ENCODE peak calls at places on chromosomes 4 and X, in nine cellular contexts. Z, Q, X, O, W, C, B, H and K are unnamed samples.
A peak's percentile ranks its signal among the peaks of the same experiment; 100 is the strongest.

GRCh38 chr4:155005395-155006087 is 202.9 kb upstream of the NPY2R start:
- DNase-seq in Z (no peak), Q (no peak), X (no peak), O (no peak), W (peak; percentile 48), C (no peak), B (peak; percentile 36), H (no peak), K (no peak)

GRCh38 chrX:119693032-119693995 is at the start of gene SEPTIN6:
- DNase-seq in Z (peak; percentile 72), Q (no peak), X (peak; percentile 59), O (peak; percentile 66), W (peak; percentile 65), C (peak; percentile 65), B (peak; percentile 52), H (peak; percentile 87), K (peak; percentile 91)

GRCh38 chrX:132858018-132858417 is 100.4 kb downstream of the HS6ST2 start:
- DNase-seq in Z (no peak), Q (no peak), X (no peak), O (no peak), W (no peak), C (no peak), B (no peak), H (no peak), K (peak; percentile 80)

GRCh38 chr4:36439556-36439955 is 158.1 kb downstream of the DTHD1 start:
- DNase-seq in Z (no peak), Q (no peak), X (no peak), O (peak; percentile 32), W (no peak), C (no peak), B (no peak), H (peak; percentile 58), K (no peak)

GRCh38 chr4:94412019-94413017 is 39.4 kb upstream of the PDLIM5 start:
- DNase-seq in Z (no peak), Q (no peak), X (peak; percentile 73), O (no peak), W (peak; percentile 71), C (peak; percentile 64), B (peak; percentile 79), H (no peak), K (peak; percentile 69)

GRCh38 chrX:40953369-40953768 is 131.9 kb upstream of the USP9X start:
- DNase-seq in Z (no peak), Q (no peak), X (no peak), O (no peak), W (no peak), C (no peak), B (no peak), H (no peak), K (no peak)

GRCh38 chrX:18424482-18425198 is 768 bp upstream of the CDKL5 start:
- DNase-seq in Z (peak; percentile 67), Q (no peak), X (no peak), O (no peak), W (peak; percentile 48), C (peak; percentile 20), B (peak; percentile 70), H (no peak), K (peak; percentile 63)

GRCh38 chr4:85114526-85114925 is 148.0 kb upstream of the WDFY3 start:
- DNase-seq in Z (no peak), Q (no peak), X (no peak), O (no peak), W (no peak), C (peak; percentile 25), B (no peak), H (no peak), K (no peak)

GRCh38 chr4:75715105-75715799 is 9.1 kb upstream of the USO1 start:
- DNase-seq in Z (no peak), Q (no peak), X (no peak), O (no peak), W (peak; percentile 66), C (no peak), B (peak; percentile 69), H (peak; percentile 36), K (peak; percentile 35)

GRCh38 chr4:127965062-127965802 is at the start of the genes ABHD18 and MFSD8:
- DNase-seq in Z (peak; percentile 100), Q (no peak), X (peak; percentile 97), O (peak; percentile 97), W (peak; percentile 99), C (peak; percentile 99), B (peak; percentile 99), H (peak; percentile 100), K (peak; percentile 98)

GRCh38 chr4:31545755-31546154 is 825.6 kb downstream of the PCDH7 start:
- DNase-seq in Z (no peak), Q (no peak), X (no peak), O (no peak), W (no peak), C (no peak), B (no peak), H (no peak), K (no peak)

GRCh38 chr4:102629686-102630085 is 128.5 kb downstream of the NFKB1 start:
- DNase-seq in Z (no peak), Q (no peak), X (no peak), O (no peak), W (no peak), C (no peak), B (no peak), H (no peak), K (no peak)

GRCh38 chrX:131741103-131741581 is 197.3 kb downstream of the OR13H1 start:
- DNase-seq in Z (peak; percentile 90), Q (no peak), X (no peak), O (no peak), W (peak; percentile 45), C (peak; percentile 79), B (peak; percentile 81), H (no peak), K (no peak)

GRCh38 chrX:69506617-69507499 is 2.7 kb downstream of the NALF2 start:
- DNase-seq in Z (no peak), Q (no peak), X (no peak), O (no peak), W (no peak), C (no peak), B (no peak), H (peak; percentile 51), K (no peak)

GRCh38 chr4:164423819-164424218 is 330.1 kb upstream of the SMIM31 start:
- DNase-seq in Z (no peak), Q (no peak), X (no peak), O (no peak), W (no peak), C (no peak), B (no peak), H (no peak), K (no peak)
- H3K9ac ChIP-seq in Z (no peak overlapping the region), Q (no peak overlapping the region), X (no peak overlapping the region), O (no peak overlapping the region), W (no peak overlapping the region), C (no peak overlapping the region), B (no peak overlapping the region), H (no peak overlapping the region), K (no peak overlapping the region)

GRCh38 chr4:151865327-151865726 is 104.5 kb upstream of the GATB start:
- DNase-seq in Z (no peak), Q (no peak), X (no peak), O (no peak), W (no peak), C (no peak), B (no peak), H (no peak), K (no peak)
- H3K9ac ChIP-seq in Z (no peak overlapping the region), Q (no peak overlapping the region), X (no peak overlapping the region), O (no peak overlapping the region), W (no peak overlapping the region), C (no peak overlapping the region), B (no peak overlapping the region), H (no peak overlapping the region), K (no peak overlapping the region)

GRCh38 chr4:78642934-78643333 is 91.4 kb downstream of the ANXA3 start:
- DNase-seq in Z (no peak), Q (no peak), X (no peak), O (no peak), W (no peak), C (no peak), B (no peak), H (no peak), K (no peak)

GRCh38 chr4:78645853-78646757 is 94.5 kb downstream of the ANXA3 start:
- DNase-seq in Z (no peak), Q (peak; percentile 82), X (peak; percentile 36), O (no peak), W (peak; percentile 93), C (peak; percentile 93), B (peak; percentile 96), H (no peak), K (peak; percentile 94)

GRCh38 chr4:78644063-78644691 is 92.6 kb downstream of the ANXA3 start:
- DNase-seq in Z (no peak), Q (no peak), X (no peak), O (no peak), W (no peak), C (no peak), B (no peak), H (no peak), K (no peak)

GRCh38 chr4:78647272-78647671 is 95.7 kb downstream of the ANXA3 start:
- DNase-seq in Z (no peak), Q (no peak), X (no peak), O (no peak), W (no peak), C (no peak), B (no peak), H (no peak), K (no peak)

DNA sequence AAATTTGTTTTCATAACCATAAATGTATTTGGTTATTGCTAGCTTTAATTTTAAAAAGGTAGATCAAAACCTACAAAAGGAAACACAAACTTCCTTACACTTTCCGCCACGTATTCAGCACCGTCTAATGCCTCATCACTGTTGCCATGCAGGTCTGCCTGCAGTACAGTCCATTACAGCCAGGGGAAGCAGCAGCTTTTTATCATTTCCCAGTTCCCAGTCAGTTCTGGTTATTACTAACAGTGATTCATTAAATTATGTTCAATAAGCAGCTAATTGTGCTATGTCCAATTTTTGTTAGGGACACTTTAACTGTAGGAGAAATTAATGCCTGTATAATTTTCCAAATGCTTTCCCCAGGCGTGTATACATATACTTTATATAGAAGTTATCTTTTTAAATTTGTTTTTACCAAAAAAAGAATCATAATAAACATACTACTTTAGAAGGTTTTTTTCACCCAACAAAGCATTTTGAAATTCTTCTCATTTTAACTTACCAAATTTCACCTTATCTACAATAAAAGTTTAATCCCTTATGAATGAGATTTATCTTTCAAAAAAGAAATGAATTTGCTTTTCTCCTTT is 93.3 kb downstream of the ANXA3 start:
- DNase-seq in Z (peak; percentile 66), Q (no peak), X (peak; percentile 51), O (no peak), W (peak; percentile 76), C (peak; percentile 71), B (peak; percentile 86), H (peak; percentile 77), K (peak; percentile 90)
- H3K9ac ChIP-seq in Z (no peak overlapping the region), Q (peak overlapping the region; percentile 85), X (no peak overlapping the region), O (no peak overlapping the region), W (peak overlapping the region; percentile 82), C (peak overlapping the region; percentile 65), B (no peak overlapping the region), H (no peak overlapping the region), K (peak overlapping the region; percentile 83)

DNA sequence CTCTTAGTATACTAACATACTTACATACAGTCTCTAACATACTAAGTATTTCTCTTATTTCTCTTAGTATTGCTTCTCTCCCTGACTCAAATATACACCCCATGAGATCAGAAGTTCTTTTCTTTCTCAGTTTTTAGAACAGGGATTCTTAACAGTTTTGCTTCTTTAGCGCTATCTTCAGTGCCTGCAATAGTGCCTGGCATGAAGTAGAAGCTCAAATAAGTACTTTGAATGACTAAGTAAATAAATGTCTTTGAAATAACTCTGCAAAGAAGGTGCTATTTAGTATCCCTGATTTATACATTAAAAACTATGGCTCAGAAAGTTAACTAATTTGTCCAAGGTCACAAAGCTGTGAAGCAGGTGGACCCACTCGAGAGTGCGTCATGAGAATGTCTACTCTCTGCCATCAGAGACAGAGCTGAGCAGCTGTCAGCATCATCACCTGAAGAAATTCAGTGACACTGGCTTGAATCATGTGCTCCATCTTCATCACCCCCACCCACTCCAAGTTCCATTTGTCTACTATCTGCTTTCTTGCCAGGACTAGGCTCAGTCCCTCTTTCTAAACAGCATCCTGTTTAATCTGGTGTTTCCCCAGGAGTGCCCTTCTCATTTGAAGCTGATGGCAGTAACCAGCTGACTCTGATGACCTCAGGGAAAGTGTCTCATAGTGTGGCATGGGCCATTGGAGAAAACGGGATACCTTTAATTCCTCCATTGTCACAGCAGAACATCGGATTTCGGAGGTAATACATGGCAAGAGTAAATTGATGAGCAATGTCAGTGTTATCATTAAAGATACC is 83.1 kb downstream of the CC2D2A start:
- DNase-seq in Z (no peak), Q (no peak), X (no peak), O (no peak), W (no peak), C (no peak), B (no peak), H (no peak), K (no peak)
- H3K9ac ChIP-seq in Z (no peak overlapping the region), Q (no peak overlapping the region), X (no peak overlapping the region), O (no peak overlapping the region), W (no peak overlapping the region), C (no peak overlapping the region), B (no peak overlapping the region), H (no peak overlapping the region), K (no peak overlapping the region)